ENCODE peak calls at places on chromosomes 6 and 20, in five cellular contexts. One of them, this sample, is unnamed.

GRCh38 chr20:32332614-32333013 is 25.5 kb upstream of the ASXL1 start:
- DNase-seq in heart left ventricle: no peak
- DNase-seq in transverse colon: peak; percentile 20
- DNase-seq in tibial nerve: no peak
- DNase-seq in HCT116: no peak
- DNase-seq in this sample: peak; percentile 60

GRCh38 chr6:44464051-44464450 is 76.5 kb downstream of the CDC5L start:
- DNase-seq in heart left ventricle: no peak
- DNase-seq in transverse colon: no peak
- DNase-seq in tibial nerve: no peak
- DNase-seq in HCT116: no peak
- DNase-seq in this sample: no peak

GRCh38 chr20:58228103-58228483 is 360 bp downstream of the ANKRD60 start:
- DNase-seq in heart left ventricle: no peak
- DNase-seq in transverse colon: no peak
- DNase-seq in tibial nerve: no peak
- DNase-seq in HCT116: no peak
- DNase-seq in this sample: no peak

GRCh38 chr6:40754481-40755045 is 167.4 kb upstream of the LRFN2 start:
- DNase-seq in heart left ventricle: no peak
- DNase-seq in transverse colon: no peak
- DNase-seq in tibial nerve: no peak
- DNase-seq in HCT116: no peak
- DNase-seq in this sample: no peak

GRCh38 chr20:8305449-8305978 is 173.4 kb downstream of the PLCB1 start:
- DNase-seq in heart left ventricle: peak; percentile 51
- DNase-seq in transverse colon: peak; percentile 53
- DNase-seq in tibial nerve: peak; percentile 25
- DNase-seq in HCT116: peak; percentile 67
- DNase-seq in this sample: peak; percentile 71

GRCh38 chr20:17972121-17972520 is 3.3 kb downstream of the MGME1 start:
- DNase-seq in heart left ventricle: no peak
- DNase-seq in transverse colon: no peak
- DNase-seq in tibial nerve: no peak
- DNase-seq in HCT116: no peak
- DNase-seq in this sample: no peak

GRCh38 chr6:143514996-143515760 is 3.7 kb upstream of the FUCA2 start:
- DNase-seq in heart left ventricle: peak; percentile 92
- DNase-seq in transverse colon: no peak
- DNase-seq in tibial nerve: no peak
- DNase-seq in HCT116: no peak
- DNase-seq in this sample: peak; percentile 73

GRCh38 chr20:32354592-32355416 is 3.3 kb upstream of the ASXL1 start:
- DNase-seq in heart left ventricle: no peak
- DNase-seq in transverse colon: no peak
- DNase-seq in tibial nerve: no peak
- DNase-seq in HCT116: no peak
- DNase-seq in this sample: no peak

GRCh38 chr6:129894904-129895303 is 33.8 kb upstream of the TMEM244 start:
- DNase-seq in heart left ventricle: no peak
- DNase-seq in transverse colon: no peak
- DNase-seq in tibial nerve: no peak
- DNase-seq in HCT116: no peak
- DNase-seq in this sample: no peak

GRCh38 chr20:6513586-6513985 is 253.9 kb upstream of the BMP2 start:
- DNase-seq in heart left ventricle: no peak
- DNase-seq in transverse colon: no peak
- DNase-seq in tibial nerve: no peak
- DNase-seq in HCT116: no peak
- DNase-seq in this sample: no peak

GRCh38 chr6:35072698-35073055 is 68.5 kb downstream of the TCP11 start:
- DNase-seq in heart left ventricle: peak; percentile 5
- DNase-seq in transverse colon: no peak
- DNase-seq in tibial nerve: no peak
- DNase-seq in HCT116: no peak
- DNase-seq in this sample: no peak

GRCh38 chr6:7219310-7219709 is 93.7 kb downstream of the SSR1 start:
- DNase-seq in heart left ventricle: peak; percentile 57
- DNase-seq in transverse colon: peak; percentile 47
- DNase-seq in tibial nerve: peak; percentile 33
- DNase-seq in HCT116: no peak
- DNase-seq in this sample: peak; percentile 47

GRCh38 chr6:35072051-35072697 is 69.0 kb downstream of the TCP11 start:
- DNase-seq in heart left ventricle: peak; percentile 23
- DNase-seq in transverse colon: no peak
- DNase-seq in tibial nerve: no peak
- DNase-seq in HCT116: no peak
- DNase-seq in this sample: no peak

GRCh38 chr6:121971886-121972285 is 427.6 kb upstream of the HSF2 start:
- DNase-seq in heart left ventricle: no peak
- DNase-seq in transverse colon: no peak
- DNase-seq in tibial nerve: no peak
- DNase-seq in HCT116: no peak
- DNase-seq in this sample: no peak

GRCh38 chr6:128208851-128209580 is 308.2 kb upstream of the THEMIS start:
- DNase-seq in heart left ventricle: no peak
- DNase-seq in transverse colon: no peak
- DNase-seq in tibial nerve: no peak
- DNase-seq in HCT116: no peak
- DNase-seq in this sample: no peak

GRCh38 chr6:83008631-83009030 is 57.0 kb downstream of the UBE3D start:
- DNase-seq in heart left ventricle: no peak
- DNase-seq in transverse colon: no peak
- DNase-seq in tibial nerve: no peak
- DNase-seq in HCT116: no peak
- DNase-seq in this sample: no peak

GRCh38 chr6:144895890-144896289 is 610.8 kb downstream of the UTRN start:
- DNase-seq in heart left ventricle: no peak
- DNase-seq in transverse colon: no peak
- DNase-seq in tibial nerve: no peak
- DNase-seq in HCT116: no peak
- DNase-seq in this sample: no peak

GRCh38 chr6:167698540-167698939 is 128.2 kb upstream of the AFDN start:
- DNase-seq in heart left ventricle: no peak
- DNase-seq in transverse colon: no peak
- DNase-seq in tibial nerve: no peak
- DNase-seq in HCT116: no peak
- DNase-seq in this sample: no peak

GRCh38 chr6:11363881-11364576 is 131.6 kb upstream of the NEDD9 start:
- DNase-seq in heart left ventricle: no peak
- DNase-seq in transverse colon: no peak
- DNase-seq in tibial nerve: no peak
- DNase-seq in HCT116: no peak
- DNase-seq in this sample: no peak

GRCh38 chr20:54176610-54177009 is 2.8 kb upstream of the CYP24A1 start:
- DNase-seq in heart left ventricle: no peak
- DNase-seq in transverse colon: no peak
- DNase-seq in tibial nerve: no peak
- DNase-seq in HCT116: no peak
- DNase-seq in this sample: no peak

GRCh38 chr6:25354078-25354940 is 75.1 kb downstream of the CARMIL1 start:
- DNase-seq in heart left ventricle: no peak
- DNase-seq in transverse colon: no peak
- DNase-seq in tibial nerve: no peak
- DNase-seq in HCT116: no peak
- DNase-seq in this sample: no peak

GRCh38 chr20:49983848-49984408 is 1.1 kb downstream of the SNAI1 start:
- DNase-seq in heart left ventricle: peak; percentile 43
- DNase-seq in transverse colon: no peak
- DNase-seq in tibial nerve: no peak
- DNase-seq in HCT116: no peak
- DNase-seq in this sample: no peak

GRCh38 chr6:168139121-168139520 is 60.1 kb upstream of the FRMD1 start:
- DNase-seq in heart left ventricle: no peak
- DNase-seq in transverse colon: no peak
- DNase-seq in tibial nerve: no peak
- DNase-seq in HCT116: no peak
- DNase-seq in this sample: no peak

GRCh38 chr20:7985916-7986315 is 33.6 kb downstream of the TMX4 start:
- DNase-seq in heart left ventricle: no peak
- DNase-seq in transverse colon: no peak
- DNase-seq in tibial nerve: no peak
- DNase-seq in HCT116: no peak
- DNase-seq in this sample: no peak

GRCh38 chr20:2752631-2753455 is 47.6 kb downstream of the CPXM1 start:
- DNase-seq in heart left ventricle: no peak
- DNase-seq in transverse colon: peak; percentile 38
- DNase-seq in tibial nerve: no peak
- DNase-seq in HCT116: peak; percentile 31
- DNase-seq in this sample: no peak

GRCh38 chr6:28351493-28351925 is 1.8 kb downstream of the ZKSCAN3 start:
- DNase-seq in heart left ventricle: no peak
- DNase-seq in transverse colon: no peak
- DNase-seq in tibial nerve: no peak
- DNase-seq in HCT116: no peak
- DNase-seq in this sample: no peak

GRCh38 chr20:63957004-63957689 is 931 bp upstream of the UCKL1 start:
- DNase-seq in heart left ventricle: peak; percentile 69
- DNase-seq in transverse colon: peak; percentile 87
- DNase-seq in tibial nerve: no peak
- DNase-seq in HCT116: peak; percentile 73
- DNase-seq in this sample: peak; percentile 71

DNA sequence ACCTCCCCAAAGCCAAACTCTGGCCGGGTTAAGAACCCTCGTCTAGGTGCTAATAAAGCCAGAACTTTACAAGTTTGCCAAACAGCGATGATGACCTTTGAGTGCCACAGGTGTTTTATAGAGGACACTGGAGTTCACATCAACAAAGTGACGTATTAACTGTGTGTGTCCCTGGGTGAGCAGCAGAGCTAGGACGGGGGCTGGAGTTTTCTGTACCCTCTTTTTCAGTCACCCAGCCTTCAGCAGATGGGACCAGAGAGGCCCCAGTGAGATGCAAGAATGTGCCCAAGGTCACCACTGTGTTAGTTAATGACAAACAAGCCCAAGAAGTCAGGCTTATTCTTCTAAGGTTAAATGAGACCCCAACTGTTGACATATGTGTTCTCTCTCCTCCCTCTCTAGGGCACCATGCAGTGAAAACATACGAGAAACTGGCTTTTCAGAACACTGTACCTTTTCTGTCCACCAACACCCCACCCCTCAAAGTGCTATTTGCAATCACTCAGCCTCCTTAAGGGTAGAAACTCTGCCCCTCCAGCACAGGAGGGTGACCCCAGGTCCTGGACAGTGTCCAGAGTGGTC is 5.3 kb downstream of the SDC4 start:
- DNase-seq in heart left ventricle: no peak
- DNase-seq in transverse colon: no peak
- DNase-seq in tibial nerve: no peak
- DNase-seq in HCT116: no peak
- DNase-seq in this sample: no peak
- TF ChIP-seq POLR2A in heart left ventricle: no peak
- TF ChIP-seq POLR2A in transverse colon: no peak
- TF ChIP-seq POLR2A in tibial nerve: no peak
- TF ChIP-seq POLR2A in HCT116: no peak
- TF ChIP-seq POLR2A in this sample: no peak

DNA sequence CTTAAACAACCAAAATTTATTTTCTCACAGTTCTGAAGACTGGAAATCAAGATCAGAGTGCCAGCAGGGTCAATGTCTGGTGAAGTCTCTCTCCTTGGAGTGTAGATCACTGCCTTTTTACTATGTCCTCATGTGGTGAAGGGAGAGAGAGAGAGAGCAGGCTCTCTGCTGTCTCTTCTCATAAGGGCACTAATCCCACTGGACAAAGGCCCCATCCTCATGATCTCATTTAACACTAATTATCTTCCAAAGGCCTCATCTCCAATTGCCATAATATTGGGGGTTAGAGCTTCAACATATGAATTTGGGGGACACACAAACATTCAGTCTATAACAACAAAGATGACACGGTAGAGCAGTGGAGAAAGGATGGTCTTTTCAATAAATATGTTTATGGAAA is 27.4 kb downstream of the SOBP start:
- DNase-seq in heart left ventricle: no peak
- DNase-seq in transverse colon: no peak
- DNase-seq in tibial nerve: no peak
- DNase-seq in HCT116: no peak
- DNase-seq in this sample: no peak
- TF ChIP-seq POLR2A in heart left ventricle: no peak
- TF ChIP-seq POLR2A in transverse colon: no peak
- TF ChIP-seq POLR2A in tibial nerve: no peak
- TF ChIP-seq POLR2A in HCT116: no peak
- TF ChIP-seq POLR2A in this sample: no peak

GRCh38 chr6:147260091-147260490 is 55.9 kb downstream of the STXBP5 start:
- DNase-seq in heart left ventricle: no peak
- DNase-seq in transverse colon: no peak
- DNase-seq in tibial nerve: no peak
- DNase-seq in HCT116: no peak
- DNase-seq in this sample: no peak
- TF ChIP-seq POLR2A in heart left ventricle: no peak
- TF ChIP-seq POLR2A in transverse colon: no peak
- TF ChIP-seq POLR2A in tibial nerve: no peak
- TF ChIP-seq POLR2A in HCT116: no peak
- TF ChIP-seq POLR2A in this sample: no peak

GRCh38 chr6:43427406-43428111 is at the start of gene ABCC10:
- DNase-seq in heart left ventricle: peak; percentile 97
- DNase-seq in transverse colon: peak; percentile 96
- DNase-seq in tibial nerve: peak; percentile 88
- DNase-seq in HCT116: peak; percentile 88
- DNase-seq in this sample: peak; percentile 96
- TF ChIP-seq POLR2A in heart left ventricle: no peak
- TF ChIP-seq POLR2A in transverse colon: peak; percentile 52
- TF ChIP-seq POLR2A in tibial nerve: no peak
- TF ChIP-seq POLR2A in HCT116: peak; percentile 93
- TF ChIP-seq POLR2A in this sample: peak; percentile 66

This sample was measured in stomach.